ENCODE peak calls at places on chromosomes 7 and 10, in six cellular contexts. Q is H1, C is trophoblast cell, S is neuronal stem cell, Y is mesenchymal stem cell, B is IMR-90. J is an unnamed sample.

GRCh38 chr10:69217119-69217754 is 2.9 kb upstream of the HKDC1 start:
- DNase-seq in Q (no peak), C (peak; percentile 46), S (no peak), Y (peak; percentile 85), B (peak; percentile 80), J (peak; percentile 92)

GRCh38 chr7:159105845-159106614 is 38.6 kb downstream of the VIPR2 start:
- DNase-seq in Q (no peak), C (no peak), S (peak; percentile 37), Y (no peak), B (no peak), J (peak; percentile 89)

GRCh38 chr10:14609178-14609577 is 165.5 kb downstream of the FAM107B start:
- DNase-seq in Q (no peak), C (no peak), S (no peak), Y (no peak), B (no peak), J (no peak)

GRCh38 chr10:34721201-34721840 is 93.8 kb downstream of the PARD3 start:
- DNase-seq in Q (no peak), C (no peak), S (no peak), Y (peak; percentile 80), B (peak; percentile 68), J (no peak)

GRCh38 chr7:150385240-150385830 is 6.2 kb downstream of the ZNF775 start:
- DNase-seq in Q (no peak), C (no peak), S (no peak), Y (no peak), B (no peak), J (no peak)

GRCh38 chr7:65746398-65746669 is 126.5 kb upstream of the VKORC1L1 start:
- DNase-seq in Q (no peak), C (no peak), S (no peak), Y (peak; percentile 20), B (peak; percentile 72), J (no peak)

GRCh38 chr7:9031386-9031785 is 598.0 kb downstream of the NXPH1 start:
- DNase-seq in Q (no peak), C (no peak), S (no peak), Y (no peak), B (no peak), J (no peak)

GRCh38 chr7:56083150-56083785 is 9.5 kb downstream of the PHKG1 start:
- DNase-seq in Q (no peak), C (no peak), S (no peak), Y (no peak), B (no peak), J (no peak)

GRCh38 chr10:31121074-31121685 is 89.5 kb upstream of the ZNF438 start:
- DNase-seq in Q (no peak), C (no peak), S (no peak), Y (no peak), B (peak; percentile 31), J (no peak)

GRCh38 chr10:930415-931325 is 835 bp downstream of the LARP4B start:
- DNase-seq in Q (no peak), C (peak; percentile 76), S (peak; percentile 42), Y (peak; percentile 59), B (peak; percentile 30), J (peak; percentile 78)
- H2BK120ac ChIP-seq in Q (no peak overlapping the region), C (peak overlapping the region; percentile 54), S (no peak overlapping the region), Y (peak overlapping the region; percentile 84), B (no peak overlapping the region), J (peak overlapping the region; percentile 15)

DNA sequence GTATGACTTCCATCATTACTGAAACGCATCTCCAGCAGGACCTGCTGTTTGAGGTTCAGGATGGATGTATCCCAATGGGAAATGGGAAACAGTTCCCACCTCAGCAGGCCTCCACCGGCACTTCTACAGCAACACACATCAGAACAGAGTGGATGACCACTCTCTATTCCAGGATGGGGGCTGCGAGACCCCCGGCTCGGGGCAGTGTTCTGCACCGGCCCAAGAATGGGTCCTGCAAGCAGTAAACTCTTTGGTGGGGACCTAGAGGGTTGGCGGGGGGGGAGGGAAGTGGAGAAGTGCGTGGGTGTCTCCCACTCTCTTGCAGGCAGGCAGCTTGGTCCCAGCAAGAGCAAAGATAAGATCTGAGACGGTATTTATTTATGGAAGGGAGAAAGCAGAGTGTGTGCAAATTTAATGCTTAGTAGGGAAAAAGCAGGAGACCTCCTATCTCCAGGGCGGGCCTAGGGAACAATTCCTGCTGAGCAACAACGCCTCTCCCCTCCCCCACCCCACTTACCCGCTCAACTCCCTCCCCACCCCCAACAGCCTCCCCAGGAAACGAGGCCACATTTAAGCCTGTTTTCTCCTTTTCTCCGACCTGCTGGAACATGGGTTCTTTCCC is 4.0 kb downstream of the SFMBT2 start:
- DNase-seq in Q (no peak), C (no peak), S (no peak), Y (peak; percentile 33), B (no peak), J (peak; percentile 68)
- H3K4me3 ChIP-seq in Q (peak overlapping the region; percentile 79), C (no peak overlapping the region), S (peak overlapping the region; percentile 84), Y (peak overlapping the region; percentile 90), B (no peak overlapping the region), J (peak overlapping the region; percentile 17)

DNA sequence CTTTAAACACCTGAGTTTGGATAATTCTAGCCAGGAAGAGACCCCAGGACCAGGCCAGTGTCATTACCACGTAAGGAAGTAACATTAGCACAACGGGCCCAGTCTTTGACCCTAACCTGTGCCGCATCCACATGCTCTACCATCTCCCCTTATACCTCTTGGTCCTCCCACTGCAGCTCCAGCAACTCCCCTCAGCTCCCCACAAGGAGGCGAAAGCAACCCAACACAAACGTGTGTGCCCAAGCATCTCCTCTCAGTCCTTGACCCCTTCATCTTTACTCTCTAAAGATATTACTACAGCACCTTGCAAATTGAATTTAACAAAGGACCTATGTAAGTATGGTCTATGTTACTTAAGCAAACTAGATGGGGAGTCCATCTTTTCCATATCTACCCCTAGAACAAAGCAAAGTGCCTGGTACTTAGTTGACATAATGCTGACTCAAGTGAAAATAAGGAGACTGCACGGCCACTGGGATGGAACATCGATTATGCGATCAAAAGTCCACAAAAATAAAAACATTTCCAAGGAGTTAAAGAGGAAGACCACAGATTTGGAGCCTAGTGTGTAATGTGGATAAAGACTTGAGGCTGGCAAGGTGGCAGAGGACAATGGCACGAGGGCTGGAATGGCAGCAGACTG is 147.7 kb downstream of the JAZF1 start:
- DNase-seq in Q (no peak), C (no peak), S (no peak), Y (no peak), B (no peak), J (peak; percentile 46)
- H4K8ac ChIP-seq in Q (peak overlapping the region; percentile 28), C (no peak overlapping the region), S (no peak overlapping the region), Y (peak overlapping the region; percentile 73), B (peak overlapping the region; percentile 35), J (no peak overlapping the region)

GRCh38 chr7:92766461-92767003 is 69.8 kb downstream of the CDK6 start:
- DNase-seq in Q (no peak), C (peak; percentile 1), S (no peak), Y (peak; percentile 77), B (peak; percentile 57), J (no peak)
- H2BK120ac ChIP-seq in Q (no peak overlapping the region), C (no peak overlapping the region), S (no peak overlapping the region), Y (no peak overlapping the region), B (peak overlapping the region; percentile 83), J (no peak overlapping the region)

GRCh38 chr7:2710901-2711551 is 23.0 kb downstream of the AMZ1 start:
- DNase-seq in Q (no peak), C (no peak), S (no peak), Y (no peak), B (peak; percentile 32), J (no peak)
- H3K4me3 ChIP-seq in Q (no peak overlapping the region), C (no peak overlapping the region), S (no peak overlapping the region), Y (no peak overlapping the region), B (no peak overlapping the region), J (no peak overlapping the region)